ENCODE peak calls at places on chromosomes 6 and 20, in seven cellular contexts. One of them, this sample, is unnamed.

GRCh38 chr20:48962976-48963730 is 41.6 kb downstream of the ARFGEF2 start:
- DNase-seq in uterus: no peak
- DNase-seq in sigmoid colon: no peak
- DNase-seq in NCI-H2081 treated with DMSO at 0.1 percent for 48 hours: no peak
- DNase-seq in Calu3: no peak
- DNase-seq in AG04450: no peak
- DNase-seq in NCI-H146: no peak
- DNase-seq in this sample: no peak

GRCh38 chr6:1230281-1230680 is 81.6 kb upstream of the FOXQ1 start:
- DNase-seq in NCI-H146: no peak
- DNase-seq in NCI-H2081 treated with DMSO at 0.1 percent for 48 hours: no peak
- DNase-seq in sigmoid colon: no peak
- DNase-seq in Calu3: no peak
- DNase-seq in AG04450: no peak
- DNase-seq in uterus: no peak
- DNase-seq in this sample: no peak

GRCh38 chr6:150848400-150848799 is 17.1 kb upstream of the MTHFD1L start:
- DNase-seq in uterus: no peak
- DNase-seq in NCI-H2081 treated with DMSO at 0.1 percent for 48 hours: no peak
- DNase-seq in AG04450: no peak
- DNase-seq in Calu3: no peak
- DNase-seq in sigmoid colon: no peak
- DNase-seq in NCI-H146: no peak
- DNase-seq in this sample: no peak

GRCh38 chr6:170248861-170249600 is 41.8 kb downstream of the DLL1 start:
- DNase-seq in NCI-H2081 treated with DMSO at 0.1 percent for 48 hours: no peak
- DNase-seq in sigmoid colon: no peak
- DNase-seq in Calu3: no peak
- DNase-seq in AG04450: no peak
- DNase-seq in uterus: no peak
- DNase-seq in NCI-H146: no peak
- DNase-seq in this sample: no peak

GRCh38 chr6:155247618-155248017 is 16.2 kb upstream of the CLDN20 start:
- DNase-seq in NCI-H146: no peak
- DNase-seq in sigmoid colon: no peak
- DNase-seq in AG04450: peak
- DNase-seq in Calu3: no peak
- DNase-seq in uterus: no peak
- DNase-seq in NCI-H2081 treated with DMSO at 0.1 percent for 48 hours: no peak
- DNase-seq in this sample: no peak

GRCh38 chr6:47476794-47477496 is 644 bp upstream of the CD2AP start:
- DNase-seq in sigmoid colon: no peak
- DNase-seq in NCI-H146: no peak
- DNase-seq in uterus: no peak
- DNase-seq in NCI-H2081 treated with DMSO at 0.1 percent for 48 hours: no peak
- DNase-seq in Calu3: no peak
- DNase-seq in AG04450: no peak
- DNase-seq in this sample: no peak

GRCh38 chr6:5315883-5316282 is 54.6 kb downstream of the FARS2 start:
- DNase-seq in NCI-H2081 treated with DMSO at 0.1 percent for 48 hours: no peak
- DNase-seq in NCI-H146: no peak
- DNase-seq in uterus: no peak
- DNase-seq in sigmoid colon: no peak
- DNase-seq in Calu3: no peak
- DNase-seq in AG04450: peak
- DNase-seq in this sample: no peak

GRCh38 chr6:7540595-7540994 is 876 bp upstream of the DSP start:
- DNase-seq in uterus: no peak
- DNase-seq in Calu3: no peak
- DNase-seq in NCI-H146: no peak
- DNase-seq in sigmoid colon: no peak
- DNase-seq in AG04450: no peak
- DNase-seq in NCI-H2081 treated with DMSO at 0.1 percent for 48 hours: no peak
- DNase-seq in this sample: peak

GRCh38 chr20:48454721-48455490 is 372.9 kb downstream of the PREX1 start:
- DNase-seq in AG04450: no peak
- DNase-seq in uterus: no peak
- DNase-seq in NCI-H146: no peak
- DNase-seq in Calu3: no peak
- DNase-seq in sigmoid colon: no peak
- DNase-seq in NCI-H2081 treated with DMSO at 0.1 percent for 48 hours: no peak
- DNase-seq in this sample: no peak

GRCh38 chr6:151847064-151847463 is 39.6 kb downstream of the ESR1 start:
- DNase-seq in AG04450: no peak
- DNase-seq in sigmoid colon: no peak
- DNase-seq in NCI-H2081 treated with DMSO at 0.1 percent for 48 hours: no peak
- DNase-seq in Calu3: peak
- DNase-seq in NCI-H146: no peak
- DNase-seq in uterus: no peak
- DNase-seq in this sample: no peak

GRCh38 chr20:14604143-14604542 is 266.7 kb upstream of the FLRT3 start:
- DNase-seq in NCI-H2081 treated with DMSO at 0.1 percent for 48 hours: no peak
- DNase-seq in AG04450: no peak
- DNase-seq in uterus: no peak
- DNase-seq in Calu3: no peak
- DNase-seq in sigmoid colon: no peak
- DNase-seq in NCI-H146: peak
- DNase-seq in this sample: no peak

GRCh38 chr6:152368761-152369624 is 268.2 kb downstream of the SYNE1 start:
- DNase-seq in NCI-H2081 treated with DMSO at 0.1 percent for 48 hours: no peak
- DNase-seq in AG04450: no peak
- DNase-seq in uterus: peak
- DNase-seq in NCI-H146: peak
- DNase-seq in sigmoid colon: peak
- DNase-seq in Calu3: no peak
- DNase-seq in this sample: peak

GRCh38 chr20:63891061-63892002 is 3.6 kb upstream of the DNAJC5 start:
- DNase-seq in NCI-H146: no peak
- DNase-seq in NCI-H2081 treated with DMSO at 0.1 percent for 48 hours: no peak
- DNase-seq in uterus: no peak
- DNase-seq in Calu3: no peak
- DNase-seq in sigmoid colon: no peak
- DNase-seq in AG04450: no peak
- DNase-seq in this sample: no peak

GRCh38 chr6:136822379-136823127 is at the start of gene PEX7:
- DNase-seq in AG04450: peak
- DNase-seq in sigmoid colon: peak
- DNase-seq in Calu3: peak
- DNase-seq in NCI-H2081 treated with DMSO at 0.1 percent for 48 hours: peak
- DNase-seq in NCI-H146: peak
- DNase-seq in uterus: peak
- DNase-seq in this sample: peak

GRCh38 chr6:1123406-1123805 is 188.5 kb upstream of the FOXQ1 start:
- DNase-seq in sigmoid colon: no peak
- DNase-seq in NCI-H146: no peak
- DNase-seq in AG04450: no peak
- DNase-seq in Calu3: no peak
- DNase-seq in uterus: no peak
- DNase-seq in NCI-H2081 treated with DMSO at 0.1 percent for 48 hours: no peak
- DNase-seq in this sample: no peak

GRCh38 chr6:36430351-36430750 is 12.3 kb downstream of the PXT1 start:
- DNase-seq in uterus: no peak
- DNase-seq in NCI-H2081 treated with DMSO at 0.1 percent for 48 hours: no peak
- DNase-seq in Calu3: no peak
- DNase-seq in NCI-H146: no peak
- DNase-seq in sigmoid colon: no peak
- DNase-seq in AG04450: no peak
- DNase-seq in this sample: no peak

GRCh38 chr6:137258170-137258569 is 39.0 kb upstream of the IFNGR1 start:
- DNase-seq in Calu3: no peak
- DNase-seq in sigmoid colon: no peak
- DNase-seq in NCI-H2081 treated with DMSO at 0.1 percent for 48 hours: no peak
- DNase-seq in NCI-H146: no peak
- DNase-seq in uterus: no peak
- DNase-seq in AG04450: no peak
- DNase-seq in this sample: no peak

GRCh38 chr6:132458887-132459604 is 53.9 kb downstream of the STX7 start:
- DNase-seq in NCI-H2081 treated with DMSO at 0.1 percent for 48 hours: no peak
- DNase-seq in uterus: no peak
- DNase-seq in NCI-H146: no peak
- DNase-seq in Calu3: no peak
- DNase-seq in sigmoid colon: no peak
- DNase-seq in AG04450: no peak
- DNase-seq in this sample: no peak

GRCh38 chr20:24768977-24769675 is 179.9 kb upstream of the CST7 start:
- DNase-seq in NCI-H146: no peak
- DNase-seq in NCI-H2081 treated with DMSO at 0.1 percent for 48 hours: no peak
- DNase-seq in Calu3: no peak
- DNase-seq in AG04450: no peak
- DNase-seq in uterus: no peak
- DNase-seq in sigmoid colon: no peak
- DNase-seq in this sample: no peak

GRCh38 chr6:144033816-144034540 is 25.9 kb upstream of the PLAGL1 start:
- DNase-seq in sigmoid colon: no peak
- DNase-seq in uterus: no peak
- DNase-seq in AG04450: peak
- DNase-seq in NCI-H2081 treated with DMSO at 0.1 percent for 48 hours: no peak
- DNase-seq in NCI-H146: no peak
- DNase-seq in Calu3: no peak
- DNase-seq in this sample: no peak

GRCh38 chr6:130676077-130676772 is 151.0 kb upstream of the SMLR1 start:
- DNase-seq in AG04450: no peak
- DNase-seq in sigmoid colon: peak
- DNase-seq in Calu3: no peak
- DNase-seq in NCI-H2081 treated with DMSO at 0.1 percent for 48 hours: no peak
- DNase-seq in uterus: peak
- DNase-seq in NCI-H146: no peak
- DNase-seq in this sample: no peak

GRCh38 chr6:42013134-42013516 is 37.2 kb upstream of the TAF8 start:
- DNase-seq in sigmoid colon: no peak
- DNase-seq in NCI-H2081 treated with DMSO at 0.1 percent for 48 hours: no peak
- DNase-seq in NCI-H146: no peak
- DNase-seq in AG04450: no peak
- DNase-seq in Calu3: no peak
- DNase-seq in uterus: no peak
- DNase-seq in this sample: no peak

GRCh38 chr6:9346923-9347322 is 911.6 kb upstream of the SLC35B3 start:
- DNase-seq in NCI-H146: no peak
- DNase-seq in Calu3: no peak
- DNase-seq in AG04450: no peak
- DNase-seq in sigmoid colon: no peak
- DNase-seq in uterus: no peak
- DNase-seq in NCI-H2081 treated with DMSO at 0.1 percent for 48 hours: no peak
- DNase-seq in this sample: no peak

GRCh38 chr20:3714092-3714491 is 1.7 kb upstream of the SIGLEC1 start:
- DNase-seq in NCI-H2081 treated with DMSO at 0.1 percent for 48 hours: no peak
- DNase-seq in AG04450: no peak
- DNase-seq in NCI-H146: no peak
- DNase-seq in Calu3: no peak
- DNase-seq in uterus: no peak
- DNase-seq in sigmoid colon: no peak
- DNase-seq in this sample: no peak

GRCh38 chr6:23661549-23661948 is 464.5 kb upstream of the NRSN1 start:
- DNase-seq in Calu3: no peak
- DNase-seq in NCI-H146: no peak
- DNase-seq in sigmoid colon: no peak
- DNase-seq in NCI-H2081 treated with DMSO at 0.1 percent for 48 hours: no peak
- DNase-seq in uterus: no peak
- DNase-seq in AG04450: no peak
- DNase-seq in this sample: no peak

GRCh38 chr6:107246972-107247615 is 131.8 kb upstream of the BEND3 start:
- DNase-seq in sigmoid colon: no peak
- DNase-seq in uterus: no peak
- DNase-seq in NCI-H2081 treated with DMSO at 0.1 percent for 48 hours: no peak
- DNase-seq in NCI-H146: peak
- DNase-seq in Calu3: no peak
- DNase-seq in AG04450: no peak
- DNase-seq in this sample: no peak

GRCh38 chr20:62364911-62365736 is 2.0 kb downstream of the LAMA5 start:
- DNase-seq in NCI-H146: no peak
- DNase-seq in NCI-H2081 treated with DMSO at 0.1 percent for 48 hours: no peak
- DNase-seq in sigmoid colon: peak
- DNase-seq in Calu3: peak
- DNase-seq in AG04450: no peak
- DNase-seq in uterus: peak
- DNase-seq in this sample: peak

GRCh38 chr20:12698817-12699216 is 310.0 kb upstream of the SPTLC3 start:
- DNase-seq in uterus: no peak
- DNase-seq in NCI-H2081 treated with DMSO at 0.1 percent for 48 hours: no peak
- DNase-seq in Calu3: no peak
- DNase-seq in sigmoid colon: no peak
- DNase-seq in AG04450: no peak
- DNase-seq in NCI-H146: peak
- DNase-seq in this sample: no peak

This sample was measured in left ventricle myocardium inferior.